ENCODE peak calls at places on chromosomes 16 and 17, in ten cellular contexts. X is gastrocnemius medialis; A is GM10248; P is fibroblast of the conjunctiva; Q is epithelial cell of esophagus; S is activated naive CD4-positive, alpha-beta T cell; E is progenitor cell of endocrine pancreas; M is GM12864; W is prostate gland; B is astrocyte of the spinal cord. O is an unnamed sample.
A peak's percentile ranks its signal among the peaks of the same experiment; 100 is the strongest.

GRCh38 chr17:55520402-55520801 is 9.2 kb upstream of the SMIM36 start:
- DNase-seq in X (no peak), A (no peak), P (no peak), Q (no peak), S (no peak), E (no peak), M (no peak), W (no peak), B (no peak), O (no peak)

GRCh38 chr16:4519274-4520058 is 19.1 kb downstream of the CDIP1 start:
- DNase-seq in X (no peak), A (no peak), P (no peak), Q (no peak), S (no peak), E (no peak), M (no peak), W (no peak), B (no peak), O (no peak)

GRCh38 chr16:10923650-10924214 is 18.5 kb downstream of the DEXI start:
- DNase-seq in X (peak; percentile 87), A (no peak), P (no peak), Q (no peak), S (no peak), E (no peak), M (no peak), W (no peak), B (no peak), O (no peak)

GRCh38 chr17:13671771-13672170 is 70.0 kb upstream of the HS3ST3A1 start:
- DNase-seq in X (no peak), A (no peak), P (no peak), Q (peak; percentile 1), S (no peak), E (no peak), M (no peak), W (no peak), B (peak; percentile 81), O (peak; percentile 24)

GRCh38 chr17:17494499-17495447 is 1.4 kb downstream of the RASD1 start:
- DNase-seq in X (peak; percentile 54), A (no peak), P (no peak), Q (peak; percentile 45), S (no peak), E (peak; percentile 39), M (no peak), W (peak; percentile 62), B (peak; percentile 37), O (no peak)

GRCh38 chr17:2860045-2860444 is 63.8 kb downstream of the RAP1GAP2 start:
- DNase-seq in X (no peak), A (no peak), P (no peak), Q (no peak), S (no peak), E (no peak), M (no peak), W (no peak), B (no peak), O (no peak)

GRCh38 chr16:13643412-13643811 is 276.5 kb upstream of the ERCC4 start:
- DNase-seq in X (no peak), A (no peak), P (no peak), Q (no peak), S (no peak), E (no peak), M (no peak), W (no peak), B (no peak), O (no peak)

GRCh38 chr17:2282297-2282873 is 21.2 kb downstream of the SMG6 start:
- DNase-seq in X (no peak), A (peak; percentile 61), P (peak; percentile 78), Q (peak; percentile 63), S (no peak), E (no peak), M (peak; percentile 45), W (no peak), B (peak; percentile 88), O (peak; percentile 84)